ENCODE peak calls at places on chromosomes 2 and 18, in six cellular contexts. N is EL; V is activated CD4-positive, alpha-beta T cell treated with anti-CD3 and anti-CD28 coated beads, Interleukin-2, amount 50 U/mL, for 24 hours; F is RKO; E is Karpas-422; A is hepatic stellate cell. I is an unnamed sample.

GRCh38 chr2:215060851-215061541 is 77.4 kb downstream of the ABCA12 start:
- DNase-seq in F (no peak), A (no peak), V (no peak), E (no peak), N (no peak), I (no peak)

GRCh38 chr2:219611866-219612604 is 14.4 kb downstream of the STK11IP start:
- DNase-seq in E (no peak), A (no peak), N (no peak), F (no peak), V (no peak), I (no peak)

GRCh38 chr2:173231042-173231441 is 123.6 kb upstream of the CDCA7 start:
- DNase-seq in F (no peak), A (no peak), N (no peak), E (no peak), V (no peak), I (peak; percentile 87)

GRCh38 chr2:867296-867695 is 83.4 kb upstream of the SNTG2 start:
- DNase-seq in N (no peak), F (no peak), E (no peak), V (no peak), A (no peak), I (no peak)

GRCh38 chr2:84946204-84947009 is 24.6 kb upstream of the KCMF1 start:
- DNase-seq in V (peak; percentile 46), N (peak; percentile 92), A (peak; percentile 73), F (peak; percentile 94), E (peak; percentile 80), I (no peak)

GRCh38 chr2:39232141-39232540 is 11.6 kb downstream of the CDKL4 start:
- DNase-seq in N (peak; percentile 10), E (no peak), F (no peak), A (no peak), V (no peak), I (no peak)

GRCh38 chr2:227155395-227155794 is 8.6 kb downstream of the COL4A4 start:
- DNase-seq in V (no peak), E (no peak), F (no peak), N (peak; percentile 13), A (no peak), I (no peak)

GRCh38 chr2:235345745-235346144 is 148.1 kb upstream of the AGAP1 start:
- DNase-seq in F (no peak), E (no peak), V (no peak), N (no peak), A (no peak), I (no peak)

GRCh38 chr2:15920696-15921095 is 19.7 kb upstream of the MYCN start:
- DNase-seq in V (no peak), A (no peak), N (no peak), E (no peak), F (no peak), I (no peak)

GRCh38 chr2:134869941-134870736 is 31.7 kb downstream of the ACMSD start:
- DNase-seq in E (no peak), A (no peak), F (no peak), V (no peak), N (peak; percentile 38), I (no peak)

GRCh38 chr2:133977385-133977784 is 276.5 kb upstream of the MGAT5 start:
- DNase-seq in N (no peak), F (no peak), A (no peak), V (no peak), E (no peak), I (no peak)

GRCh38 chr18:63447066-63447465 is 24.8 kb upstream of the VPS4B start:
- DNase-seq in F (no peak), V (no peak), N (no peak), A (no peak), E (no peak), I (no peak)